ENCODE peak calls at places on chromosomes 4 and X, in seven cellular contexts. M is mucosa of descending colon, N is AG04450, Y is breast epithelium, O is SK-N-SH, F is endothelial cell of umbilical vein, P is lung. H is an unnamed sample.

GRCh38 chrX:39753296-39753996 is 344.3 kb downstream of the BCOR start:
- DNase-seq in M (no peak), N (no peak), Y (no peak), O (no peak), F (peak; percentile 87), P (no peak), H (no peak)

GRCh38 chrX:153411255-153411987 is at the start of gene ZFP92:
- DNase-seq in M (peak; percentile 37), N (no peak), Y (no peak), O (peak; percentile 88), F (peak; percentile 1), P (no peak), H (no peak)

GRCh38 chrX:96387801-96388200 is 296.8 kb upstream of the DIAPH2 start:
- DNase-seq in M (no peak), N (no peak), Y (no peak), O (no peak), F (no peak), P (no peak), H (no peak)

GRCh38 chrX:107573016-107573415 is 55.3 kb upstream of the PRPS1 start:
- DNase-seq in M (no peak), N (no peak), Y (no peak), O (no peak), F (no peak), P (no peak), H (no peak)

GRCh38 chr4:2259036-2259540 is 2.8 kb downstream of the MXD4 start:
- DNase-seq in M (peak; percentile 14), N (no peak), Y (peak; percentile 44), O (no peak), F (no peak), P (no peak), H (no peak)

GRCh38 chr4:114857831-114858230 is 255.6 kb downstream of the NDST4 start:
- DNase-seq in M (no peak), N (no peak), Y (no peak), O (no peak), F (no peak), P (no peak), H (no peak)

GRCh38 chr4:40992472-40993298 is 221.7 kb downstream of the APBB2 start:
- DNase-seq in M (no peak), N (no peak), Y (no peak), O (no peak), F (peak; percentile 82), P (no peak), H (no peak)

GRCh38 chrX:119391279-119391678 is 7.9 kb upstream of the SLC25A43 start:
- DNase-seq in M (no peak), N (no peak), Y (no peak), O (peak; percentile 26), F (peak; percentile 34), P (no peak), H (no peak)

GRCh38 chrX:117538441-117539418 is 577.9 kb downstream of the KLHL13 start:
- DNase-seq in M (no peak), N (no peak), Y (no peak), O (no peak), F (no peak), P (no peak), H (no peak)

GRCh38 chrX:64204252-64204651 is 1.3 kb downstream of the AMER1 start:
- DNase-seq in M (peak; percentile 31), N (no peak), Y (no peak), O (peak; percentile 60), F (no peak), P (no peak), H (no peak)

GRCh38 chr4:139245590-139245989 is 34.4 kb downstream of the MGARP start:
- DNase-seq in M (no peak), N (no peak), Y (no peak), O (no peak), F (peak; percentile 42), P (no peak), H (no peak)

GRCh38 chrX:69424161-69424560 is 80.0 kb upstream of the NALF2 start:
- DNase-seq in M (no peak), N (no peak), Y (no peak), O (peak; percentile 22), F (peak; percentile 3), P (no peak), H (no peak)

GRCh38 chrX:139762400-139763183 is 54.6 kb upstream of the MCF2 start:
- DNase-seq in M (no peak), N (no peak), Y (no peak), O (no peak), F (no peak), P (no peak), H (no peak)

GRCh38 chr4:142817442-142817841 is 28.7 kb downstream of the INPP4B start:
- DNase-seq in M (no peak), N (peak; percentile 55), Y (no peak), O (no peak), F (no peak), P (no peak), H (peak; percentile 93)

GRCh38 chr4:87019898-87020297 is 85.1 kb downstream of the AFF1 start:
- DNase-seq in M (no peak), N (no peak), Y (no peak), O (no peak), F (no peak), P (no peak), H (no peak)

GRCh38 chrX:119826399-119826959 is 26.3 kb downstream of the UPF3B start:
- DNase-seq in M (no peak), N (no peak), Y (no peak), O (no peak), F (peak; percentile 64), P (no peak), H (no peak)

GRCh38 chr4:185833055-185833598 is 21.1 kb upstream of the SORBS2 start:
- DNase-seq in M (no peak), N (no peak), Y (no peak), O (no peak), F (peak; percentile 92), P (no peak), H (no peak)

GRCh38 chr4:33482773-33483172 is 2761.5 kb downstream of the ARAP2 start:
- DNase-seq in M (no peak), N (no peak), Y (no peak), O (no peak), F (no peak), P (no peak), H (no peak)

GRCh38 chrX:39730671-39731389 is 366.9 kb downstream of the BCOR start:
- DNase-seq in M (peak; percentile 62), N (peak; percentile 52), Y (peak; percentile 57), O (peak; percentile 63), F (peak; percentile 71), P (peak; percentile 48), H (peak; percentile 68)

GRCh38 chrX:120244735-120245498 is 5.7 kb upstream of the ZBTB33 start:
- DNase-seq in M (peak; percentile 74), N (peak; percentile 41), Y (peak; percentile 74), O (peak; percentile 54), F (peak; percentile 73), P (peak; percentile 77), H (peak; percentile 43)

GRCh38 chr4:120718979-120719566 is 203.5 kb downstream of the PRDM5 start:
- DNase-seq in M (no peak), N (peak; percentile 8), Y (no peak), O (peak; percentile 34), F (peak; percentile 49), P (no peak), H (peak; percentile 31)

GRCh38 chr4:99971453-99972111 is 21.5 kb upstream of the H2AZ1 start:
- DNase-seq in M (no peak), N (no peak), Y (no peak), O (no peak), F (no peak), P (no peak), H (no peak)

DNA sequence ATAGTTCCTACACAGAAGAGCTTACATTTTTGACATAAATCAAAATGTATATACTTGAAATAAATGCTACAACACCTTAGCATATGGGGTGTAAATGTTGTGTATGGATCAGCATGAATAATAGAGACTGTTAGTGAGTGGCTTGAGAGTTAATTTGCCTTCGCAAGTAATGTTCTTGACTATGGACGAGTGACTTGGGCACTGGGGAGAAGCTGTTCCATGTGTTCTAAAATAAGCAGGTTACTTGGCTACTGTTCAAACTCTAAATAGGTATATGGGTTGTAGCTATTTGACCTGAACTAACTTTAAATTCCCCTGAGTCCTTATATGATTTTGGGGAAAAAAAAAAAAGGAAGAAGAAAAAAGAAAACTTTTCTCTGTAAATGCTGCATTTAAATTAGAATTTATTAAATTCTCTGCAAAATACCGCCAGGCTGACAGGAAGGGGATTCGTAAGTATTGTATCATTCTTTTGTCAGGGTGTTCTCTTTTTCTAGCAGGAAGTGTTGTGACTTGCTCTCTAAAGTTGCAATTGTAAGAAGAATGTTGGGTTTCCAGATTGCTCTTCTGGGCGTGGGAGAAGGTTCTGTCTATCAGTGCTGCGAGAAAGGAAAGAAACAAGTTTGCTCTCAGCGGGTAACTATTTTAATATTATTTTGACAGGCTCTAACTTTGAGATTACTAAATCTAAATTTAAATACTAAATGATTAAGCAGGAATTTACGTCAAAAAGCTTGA is 32.2 kb downstream of the PLS3 start:
- DNase-seq in M (no peak), N (no peak), Y (no peak), O (no peak), F (peak; percentile 71), P (no peak), H (no peak)
- H3K4me3 ChIP-seq in M (no peak overlapping the region), N (peak overlapping the region; percentile 48), Y (peak overlapping the region; percentile 28), O (no peak overlapping the region), F (peak overlapping the region; percentile 7), P (no peak overlapping the region), H (peak overlapping the region; percentile 35)

GRCh38 chr4:108620933-108621905 is 843 bp downstream of the RPL34 start:
- DNase-seq in M (no peak), N (no peak), Y (no peak), O (no peak), F (peak; percentile 36), P (no peak), H (no peak)

GRCh38 chr4:108624263-108625056 is 4.1 kb downstream of the RPL34 start:
- DNase-seq in M (no peak), N (no peak), Y (no peak), O (no peak), F (no peak), P (no peak), H (no peak)

GRCh38 chr4:108620101-108620932 is at the start of gene RPL34:
- DNase-seq in M (peak; percentile 94), N (peak; percentile 96), Y (peak; percentile 92), O (peak; percentile 85), F (peak; percentile 99), P (peak; percentile 98), H (peak; percentile 98)

GRCh38 chr4:108622022-108622421 is 1.6 kb downstream of the RPL34 start:
- DNase-seq in M (no peak), N (no peak), Y (no peak), O (no peak), F (no peak), P (no peak), H (no peak)

GRCh38 chr4:108622828-108623227 is 2.5 kb downstream of the RPL34 start:
- DNase-seq in M (no peak), N (no peak), Y (no peak), O (no peak), F (no peak), P (no peak), H (no peak)
- H3K4me3 ChIP-seq in M (no peak overlapping the region), N (peak overlapping the region; percentile 31), Y (no peak overlapping the region), O (no peak overlapping the region), F (no peak overlapping the region), P (no peak overlapping the region), H (no peak overlapping the region)

GRCh38 chr4:162804323-162804924 is 362.3 kb downstream of the NAF1 start:
- DNase-seq in M (no peak), N (no peak), Y (no peak), O (no peak), F (no peak), P (no peak), H (no peak)
- H3K4me3 ChIP-seq in M (no peak overlapping the region), N (no peak overlapping the region), Y (no peak overlapping the region), O (no peak overlapping the region), F (no peak overlapping the region), P (no peak overlapping the region), H (no peak overlapping the region)

DNA sequence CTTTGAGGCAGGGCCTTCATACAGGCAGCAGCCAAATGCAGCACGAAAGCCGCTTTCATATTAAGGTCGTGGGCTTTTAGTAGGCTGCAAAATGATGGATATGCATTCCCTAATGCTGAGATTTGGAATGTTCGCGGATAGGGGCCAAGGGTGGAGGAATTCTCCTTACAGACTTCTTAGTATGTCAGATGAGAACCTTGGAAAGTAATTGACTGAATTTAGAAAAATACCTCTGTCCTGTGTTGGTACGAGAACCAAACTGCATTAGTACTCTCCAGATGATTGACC is 1.1 kb downstream of the SEC24B start:
- DNase-seq in M (no peak), N (no peak), Y (no peak), O (no peak), F (no peak), P (no peak), H (no peak)
- H3K4me3 ChIP-seq in M (peak overlapping the region; percentile 62), N (peak overlapping the region; percentile 81), Y (peak overlapping the region; percentile 72), O (peak overlapping the region; percentile 88), F (peak overlapping the region; percentile 59), P (peak overlapping the region; percentile 87), H (peak overlapping the region; percentile 71)